ENCODE peak calls at places on chromosomes 13 and 19, in seven cellular contexts. H, L, U, F, X, W and A are unnamed samples.

GRCh38 chr19:10839071-10840050 is 3.3 kb upstream of the TMED1 start:
- DNase-seq in H (no peak), L (no peak), U (no peak), F (no peak), X (no peak), W (no peak), A (no peak)

GRCh38 chr19:19185853-19186728 is 5.9 kb downstream of the BORCS8 start:
- DNase-seq in H (peak; percentile 32), L (peak; percentile 69), U (peak; percentile 55), F (no peak), X (peak; percentile 38), W (peak; percentile 64), A (peak; percentile 13)

GRCh38 chr13:106500450-106500849 is 35.0 kb downstream of the EFNB2 start:
- DNase-seq in H (no peak), L (no peak), U (no peak), F (no peak), X (no peak), W (no peak), A (no peak)

GRCh38 chr13:110640591-110641029 is 25.3 kb downstream of the NAXD start:
- DNase-seq in H (no peak), L (no peak), U (no peak), F (no peak), X (peak; percentile 14), W (no peak), A (no peak)

GRCh38 chr13:52707375-52707774 is 32.2 kb downstream of the CNMD start:
- DNase-seq in H (no peak), L (peak; percentile 81), U (no peak), F (no peak), X (no peak), W (no peak), A (no peak)

GRCh38 chr19:35249146-35249847 is 495 bp downstream of the LSR start:
- DNase-seq in H (no peak), L (peak; percentile 53), U (no peak), F (no peak), X (no peak), W (no peak), A (no peak)

GRCh38 chr19:6464070-6464873 is at the start of gene CRB3:
- DNase-seq in H (no peak), L (peak; percentile 90), U (no peak), F (no peak), X (no peak), W (peak; percentile 33), A (no peak)

GRCh38 chr13:36323951-36324566 is 22.1 kb downstream of the SPART start:
- DNase-seq in H (no peak), L (no peak), U (peak; percentile 77), F (no peak), X (peak; percentile 77), W (no peak), A (no peak)

GRCh38 chr19:16588089-16588823 is 16.0 kb upstream of the SLC35E1 start:
- DNase-seq in H (peak; percentile 25), L (peak; percentile 74), U (no peak), F (peak; percentile 26), X (peak; percentile 10), W (peak; percentile 89), A (no peak)

GRCh38 chr13:42405665-42406390 is 133.9 kb downstream of the AKAP11 start:
- DNase-seq in H (peak; percentile 42), L (no peak), U (peak; percentile 63), F (no peak), X (peak; percentile 6), W (peak; percentile 91), A (no peak)

GRCh38 chr13:29707876-29708543 is 112.5 kb upstream of the SLC7A1 start:
- DNase-seq in H (peak; percentile 18), L (peak; percentile 46), U (peak; percentile 70), F (no peak), X (peak; percentile 29), W (peak; percentile 61), A (peak; percentile 6)

GRCh38 chr19:7013678-7014077 is 7.6 kb downstream of the MBD3L2B start:
- DNase-seq in H (no peak), L (no peak), U (peak; percentile 27), F (no peak), X (peak; percentile 24), W (peak; percentile 40), A (peak; percentile 98)

GRCh38 chr13:48731957-48732569 is 78.3 kb downstream of the CYSLTR2 start:
- DNase-seq in H (peak; percentile 51), L (peak; percentile 6), U (peak; percentile 27), F (no peak), X (no peak), W (peak; percentile 66), A (no peak)

GRCh38 chr13:25802579-25802978 is 249.2 kb downstream of the SHISA2 start:
- DNase-seq in H (no peak), L (no peak), U (no peak), F (no peak), X (no peak), W (no peak), A (no peak)

GRCh38 chr13:79447741-79448140 is 33.2 kb upstream of the NDFIP2 start:
- DNase-seq in H (no peak), L (no peak), U (no peak), F (no peak), X (no peak), W (no peak), A (no peak)

GRCh38 chr19:35987571-35987896 is 7.5 kb upstream of the SDHAF1 start:
- DNase-seq in H (no peak), L (no peak), U (no peak), F (no peak), X (no peak), W (no peak), A (no peak)

GRCh38 chr19:35044317-35045117 is 3.0 kb downstream of the HPN start:
- DNase-seq in H (peak; percentile 37), L (peak; percentile 14), U (peak; percentile 51), F (no peak), X (peak; percentile 46), W (peak; percentile 69), A (peak; percentile 16)

GRCh38 chr19:5967994-5968430 is 9.9 kb downstream of the RANBP3 start:
- DNase-seq in H (no peak), L (peak; percentile 43), U (peak; percentile 82), F (peak; percentile 61), X (peak; percentile 78), W (peak; percentile 78), A (peak; percentile 50)

GRCh38 chr19:45179063-45179847 is 671 bp downstream of the BLOC1S3 start:
- DNase-seq in H (peak; percentile 18), L (peak; percentile 53), U (peak; percentile 38), F (no peak), X (no peak), W (peak; percentile 64), A (no peak)

GRCh38 chr13:31056650-31057275 is 104.9 kb downstream of the HSPH1 start:
- DNase-seq in H (no peak), L (no peak), U (peak; percentile 30), F (no peak), X (no peak), W (no peak), A (no peak)

GRCh38 chr13:30719521-30719914 is 15.8 kb upstream of the ALOX5AP start:
- DNase-seq in H (no peak), L (no peak), U (no peak), F (no peak), X (no peak), W (no peak), A (no peak)

GRCh38 chr13:94860981-94861407 is 148.6 kb upstream of the SOX21 start:
- DNase-seq in H (no peak), L (no peak), U (peak; percentile 31), F (peak; percentile 50), X (no peak), W (no peak), A (no peak)

GRCh38 chr19:5693195-5694166 is 3.4 kb downstream of the RPL36 start:
- DNase-seq in H (no peak), L (no peak), U (no peak), F (no peak), X (peak; percentile 51), W (peak; percentile 44), A (no peak)